ENCODE peak calls at places on chromosome 15, in seven cellular contexts. Q is K562, S is HCT116, H is SK-N-SH, E is HepG2, V is H1, C is GM12878. I is an unnamed sample.

GRCh38 chr15:35751421-35752133 is 205.6 kb upstream of the DPH6 start:
- DNase-seq in Q (peak; percentile 57), S (peak; percentile 68), H (peak; percentile 55), E (peak; percentile 52), V (peak; percentile 87), C (peak; percentile 12), I (peak; percentile 79)

GRCh38 chr15:29377141-29377540 is 107.5 kb upstream of the NSMCE3 start:
- DNase-seq in Q (no peak), S (no peak), H (no peak), E (no peak), V (no peak), C (no peak), I (no peak)

GRCh38 chr15:53644681-53645080 is 114.8 kb downstream of the WDR72 start:
- DNase-seq in Q (no peak), S (no peak), H (no peak), E (no peak), V (no peak), C (no peak), I (no peak)

GRCh38 chr15:77821188-77821958 is 188.7 kb upstream of the LINGO1 start:
- DNase-seq in Q (peak; percentile 78), S (peak; percentile 37), H (peak; percentile 88), E (peak; percentile 24), V (peak; percentile 87), C (no peak), I (peak; percentile 71)

GRCh38 chr15:23072633-23073032 is 33.3 kb upstream of the TUBGCP5 start:
- DNase-seq in Q (no peak), S (no peak), H (no peak), E (peak; percentile 23), V (no peak), C (no peak), I (no peak)

GRCh38 chr15:25805006-25805405 is 58.1 kb downstream of the ATP10A start:
- DNase-seq in Q (no peak), S (no peak), H (no peak), E (no peak), V (no peak), C (no peak), I (no peak)

GRCh38 chr15:71080705-71081104 is 34.6 kb upstream of the THSD4 start:
- DNase-seq in Q (no peak), S (no peak), H (no peak), E (no peak), V (no peak), C (peak; percentile 3), I (no peak)

GRCh38 chr15:38611228-38611627 is 46.6 kb upstream of the RASGRP1 start:
- DNase-seq in Q (no peak), S (no peak), H (no peak), E (no peak), V (no peak), C (no peak), I (no peak)

GRCh38 chr15:35309886-35310285 is 224.8 kb upstream of the NANOGP8 start:
- DNase-seq in Q (no peak), S (no peak), H (no peak), E (no peak), V (no peak), C (no peak), I (no peak)

GRCh38 chr15:64954395-64954794 is 35.3 kb downstream of the SPG21 start:
- DNase-seq in Q (no peak), S (no peak), H (no peak), E (no peak), V (no peak), C (no peak), I (no peak)

GRCh38 chr15:77186518-77187095 is 115.7 kb upstream of the TSPAN3 start:
- DNase-seq in Q (peak; percentile 13), S (peak; percentile 10), H (peak; percentile 33), E (no peak), V (no peak), C (peak; percentile 39), I (peak; percentile 57)

GRCh38 chr15:69854521-69855171 is 243.1 kb downstream of the TLE3 start:
- DNase-seq in Q (no peak), S (no peak), H (peak; percentile 39), E (no peak), V (no peak), C (no peak), I (no peak)

GRCh38 chr15:59298255-59298856 is 74.3 kb downstream of the MYO1E start:
- DNase-seq in Q (no peak), S (peak; percentile 78), H (no peak), E (no peak), V (no peak), C (peak; percentile 99), I (no peak)

GRCh38 chr15:27210176-27210575 is 239.2 kb downstream of the GABRG3 start:
- DNase-seq in Q (no peak), S (no peak), H (no peak), E (no peak), V (no peak), C (no peak), I (no peak)

GRCh38 chr15:39584662-39585393 is 3.9 kb downstream of the THBS1 start:
- DNase-seq in Q (no peak), S (no peak), H (no peak), E (no peak), V (no peak), C (no peak), I (no peak)

GRCh38 chr15:77659350-77660321 is 26.9 kb upstream of the LINGO1 start:
- DNase-seq in Q (peak; percentile 95), S (peak; percentile 34), H (peak; percentile 91), E (peak; percentile 74), V (peak; percentile 76), C (no peak), I (peak; percentile 69)

GRCh38 chr15:89167267-89168176 is 53.9 kb downstream of the RLBP1 start:
- DNase-seq in Q (peak; percentile 54), S (peak; percentile 91), H (no peak), E (peak; percentile 10), V (no peak), C (peak; percentile 36), I (no peak)

GRCh38 chr15:61840090-61840489 is 220.2 kb downstream of the VPS13C start:
- DNase-seq in Q (no peak), S (no peak), H (no peak), E (no peak), V (no peak), C (no peak), I (no peak)

GRCh38 chr15:67601008-67601620 is 58.6 kb downstream of the MAP2K5 start:
- DNase-seq in Q (no peak), S (no peak), H (no peak), E (no peak), V (no peak), C (no peak), I (no peak)

GRCh38 chr15:64452988-64453688 is 7.2 kb upstream of the ZNF609 start:
- DNase-seq in Q (no peak), S (no peak), H (no peak), E (no peak), V (no peak), C (no peak), I (no peak)

GRCh38 chr15:40872791-40873526 is 1.1 kb downstream of the RHOV start:
- DNase-seq in Q (peak; percentile 3), S (no peak), H (no peak), E (no peak), V (no peak), C (no peak), I (peak; percentile 45)
- TF ChIP-seq JUND in Q (no peak), S (no peak), H (no peak), E (no peak), V (no peak), C (no peak), I (no peak)

GRCh38 chr15:68774521-68775293 is 46.0 kb downstream of the ANP32A start:
- DNase-seq in Q (no peak), S (no peak), H (no peak), E (no peak), V (peak; percentile 7), C (no peak), I (no peak)

GRCh38 chr15:68774120-68774519 is 46.6 kb downstream of the ANP32A start:
- DNase-seq in Q (no peak), S (no peak), H (no peak), E (no peak), V (no peak), C (no peak), I (no peak)

GRCh38 chr15:68776477-68777270 is 44.0 kb downstream of the ANP32A start:
- DNase-seq in Q (no peak), S (no peak), H (no peak), E (no peak), V (peak; percentile 43), C (no peak), I (no peak)

GRCh38 chr15:68773036-68773435 is 47.7 kb downstream of the ANP32A start:
- DNase-seq in Q (no peak), S (no peak), H (no peak), E (no peak), V (no peak), C (no peak), I (no peak)

DNA sequence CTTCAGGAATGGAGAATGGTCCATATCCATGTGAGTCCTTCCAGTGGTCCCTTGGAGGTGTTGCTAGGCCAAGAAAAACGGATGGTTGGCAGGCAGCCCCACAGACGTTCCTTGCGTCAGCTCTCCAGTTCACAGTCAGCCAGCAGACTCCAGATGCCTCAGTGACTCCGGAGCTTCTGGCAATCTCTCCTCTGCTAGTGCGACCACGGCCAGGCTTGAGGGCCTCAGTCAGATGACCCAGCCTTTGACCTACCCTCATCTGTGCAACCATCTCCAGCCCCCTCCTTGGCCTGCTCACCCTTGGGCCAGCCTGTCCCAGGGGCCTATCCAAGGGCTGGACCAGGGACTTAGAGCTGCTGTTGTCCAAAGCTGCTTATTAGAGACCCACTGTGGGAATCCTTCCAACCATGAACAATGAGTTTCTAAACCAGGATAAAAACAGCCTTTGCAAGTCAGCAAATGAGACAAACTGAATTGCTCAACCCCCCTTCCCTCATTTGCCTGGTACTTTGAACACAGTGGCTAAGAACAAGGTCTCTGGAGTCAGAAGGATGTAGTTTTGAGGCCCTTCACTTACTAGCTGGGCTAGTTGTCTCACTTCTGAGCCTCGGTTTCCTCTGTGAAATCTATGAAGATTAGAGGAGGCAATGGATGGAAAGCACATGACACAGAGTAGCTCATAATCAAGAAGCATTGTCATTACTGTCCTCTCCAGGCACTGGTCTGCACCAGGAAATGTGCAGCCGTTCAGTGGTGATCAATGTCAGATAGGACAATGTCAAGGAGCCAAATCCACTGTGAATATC is 44.8 kb downstream of the ANP32A start:
- DNase-seq in Q (no peak), S (no peak), H (no peak), E (no peak), V (peak; percentile 41), C (no peak), I (no peak)
- TF ChIP-seq JUND in Q (no peak), S (no peak), H (no peak), E (no peak), V (no peak), C (no peak), I (no peak)

GRCh38 chr15:91426412-91426811 is 326.4 kb downstream of the SV2B start:
- DNase-seq in Q (no peak), S (no peak), H (no peak), E (no peak), V (no peak), C (no peak), I (no peak)

GRCh38 chr15:91424001-91424400 is 323.9 kb downstream of the SV2B start:
- DNase-seq in Q (no peak), S (no peak), H (no peak), E (no peak), V (no peak), C (no peak), I (no peak)

GRCh38 chr15:91420689-91421088 is 320.6 kb downstream of the SV2B start:
- DNase-seq in Q (no peak), S (no peak), H (no peak), E (no peak), V (no peak), C (no peak), I (no peak)

GRCh38 chr15:91422704-91423254 is 322.7 kb downstream of the SV2B start:
- DNase-seq in Q (no peak), S (no peak), H (no peak), E (no peak), V (no peak), C (no peak), I (no peak)
- TF ChIP-seq JUND in Q (no peak), S (no peak), H (no peak), E (no peak), V (no peak), C (no peak), I (no peak)

GRCh38 chr15:55999635-56000034 is 6.2 kb upstream of the NEDD4 start:
- DNase-seq in Q (no peak), S (no peak), H (no peak), E (no peak), V (no peak), C (no peak), I (no peak)
- TF ChIP-seq JUND in Q (no peak), S (no peak), H (no peak), E (no peak), V (no peak), C (no peak), I (no peak)